ENCODE peak calls at places on chromosomes 11 and 22, in ten cellular contexts. Y is naive thymus-derived CD8-positive, alpha-beta T cell; O is PC-9; U is effector CD4-positive, alpha-beta T cell; T is GM03348; B is kidney; L is AG09319; V is colonic mucosa; W is OCI-LY7; M is heart right ventricle. F is an unnamed sample.

GRCh38 chr22:35076648-35077047 is 10.7 kb downstream of the ISX start:
- DNase-seq in V (no peak), B (no peak), M (no peak), Y (no peak), L (no peak), O (no peak), U (no peak), W (no peak), T (no peak), F (no peak)

GRCh38 chr11:1236316-1237127 is 13.7 kb downstream of the MUC5B start:
- DNase-seq in L (no peak), V (no peak), Y (no peak), B (peak; percentile 65), M (no peak), T (no peak), O (no peak), W (no peak), U (no peak), F (no peak)

GRCh38 chr22:23180301-23180892 is at the start of gene BCR:
- DNase-seq in T (peak; percentile 95), M (peak; percentile 69), U (peak; percentile 51), B (peak; percentile 88), L (peak; percentile 16), W (peak; percentile 77), V (peak; percentile 73), O (peak; percentile 51), Y (peak; percentile 44), F (peak; percentile 51)

GRCh38 chr11:58318532-58318931 is 40.3 kb downstream of the OR5B17 start:
- DNase-seq in B (no peak), L (no peak), T (peak; percentile 52), Y (no peak), W (no peak), V (no peak), O (no peak), M (no peak), U (no peak), F (no peak)

GRCh38 chr22:37806409-37807338 is 1.1 kb upstream of the GCAT start:
- DNase-seq in U (no peak), L (no peak), V (peak; percentile 68), B (no peak), O (no peak), Y (no peak), M (no peak), T (peak; percentile 55), W (no peak), F (peak; percentile 79)

GRCh38 chr22:27734066-27734465 is 67.5 kb downstream of the MN1 start:
- DNase-seq in O (peak; percentile 0), L (no peak), Y (no peak), M (no peak), B (no peak), V (no peak), U (no peak), W (no peak), T (no peak), F (no peak)

GRCh38 chr11:14974723-14975587 is 2.8 kb upstream of the CALCA start:
- DNase-seq in O (no peak), Y (peak; percentile 26), L (no peak), B (no peak), U (peak; percentile 12), T (peak; percentile 35), W (peak; percentile 40), M (no peak), V (peak; percentile 55), F (no peak)

GRCh38 chr11:107259826-107260225 is 197.8 kb downstream of the CWF19L2 start:
- DNase-seq in Y (no peak), V (no peak), W (no peak), T (no peak), U (no peak), O (no peak), B (no peak), L (no peak), M (no peak), F (no peak)

GRCh38 chr11:14148653-14149273 is 186.2 kb downstream of the SPON1 start:
- DNase-seq in U (no peak), B (no peak), V (no peak), W (peak; percentile 76), O (peak; percentile 49), T (peak; percentile 44), L (peak; percentile 22), M (no peak), Y (no peak), F (peak; percentile 70)

GRCh38 chr22:50315289-50316113 is 8.1 kb upstream of the PLXNB2 start:
- DNase-seq in O (no peak), L (no peak), M (no peak), W (peak; percentile 75), V (no peak), U (no peak), Y (no peak), B (peak; percentile 59), T (no peak), F (no peak)

GRCh38 chr11:131762346-131763110 is 392.1 kb downstream of the NTM start:
- DNase-seq in W (no peak), T (no peak), M (no peak), U (no peak), Y (no peak), O (no peak), L (no peak), B (no peak), V (no peak), F (no peak)

GRCh38 chr11:6371825-6372224 is 18.4 kb upstream of the SMPD1 start:
- DNase-seq in W (no peak), U (no peak), V (no peak), L (no peak), B (no peak), Y (no peak), M (no peak), O (no peak), T (no peak), F (no peak)

GRCh38 chr11:12377824-12378593 is 638 bp downstream of the PARVA start:
- DNase-seq in U (no peak), M (peak; percentile 51), V (peak; percentile 86), L (no peak), W (no peak), O (peak; percentile 68), Y (no peak), B (peak; percentile 89), T (peak; percentile 92), F (peak; percentile 85)

GRCh38 chr11:30365793-30366517 is 43.1 kb downstream of the ARL14EP start:
- DNase-seq in L (no peak), O (peak; percentile 82), T (no peak), V (no peak), B (no peak), U (no peak), M (no peak), W (no peak), Y (no peak), F (no peak)

GRCh38 chr22:45942344-45942743 is 34.6 kb downstream of the WNT7B start:
- DNase-seq in T (no peak), L (no peak), M (no peak), O (no peak), Y (no peak), B (no peak), V (no peak), U (no peak), W (no peak), F (no peak)

GRCh38 chr11:36736103-36736502 is 138.1 kb upstream of the RAG2 start:
- DNase-seq in T (no peak), Y (no peak), V (no peak), L (no peak), B (no peak), W (no peak), O (peak; percentile 1), M (no peak), U (no peak), F (no peak)

F was measured in RKO.